ENCODE peak calls at places on chromosomes 16 and 17, in four cellular contexts. U, S, X and K are unnamed samples.

GRCh38 chr16:4747906-4748681 is 13.8 kb downstream of the DNAAF8 start:
- DNase-seq in X (no peak), U (no peak), S (no peak), K (no peak)

GRCh38 chr16:9525037-9525436 is 433.6 kb downstream of the HAPSTR1 start:
- DNase-seq in S (no peak), X (no peak), U (no peak), K (no peak)

GRCh38 chr17:46931596-46931995 is 8.6 kb downstream of the GOSR2 start:
- DNase-seq in S (no peak), U (no peak), X (no peak), K (no peak)

GRCh38 chr17:27529230-27529796 is 73.1 kb downstream of the KSR1 start:
- DNase-seq in U (no peak), X (no peak), S (no peak), K (no peak)

GRCh38 chr17:1179635-1180433 is at the start of gene ABR:
- DNase-seq in U (peak; percentile 68), S (peak; percentile 75), X (peak; percentile 74), K (peak; percentile 78)

GRCh38 chr16:88039591-88039990 is 88.4 kb downstream of the BANP start:
- DNase-seq in U (no peak), X (no peak), S (no peak), K (no peak)

GRCh38 chr17:50045154-50045553 is 10.8 kb upstream of the ITGA3 start:
- DNase-seq in X (no peak), U (no peak), S (no peak), K (no peak)

GRCh38 chr16:28984091-28984490 is 761 bp upstream of the LAT start:
- DNase-seq in S (no peak), X (no peak), U (no peak), K (no peak)

GRCh38 chr17:55283256-55283965 is 18.7 kb downstream of the HLF start:
- DNase-seq in U (no peak), S (peak; percentile 45), X (no peak), K (no peak)

DNA sequence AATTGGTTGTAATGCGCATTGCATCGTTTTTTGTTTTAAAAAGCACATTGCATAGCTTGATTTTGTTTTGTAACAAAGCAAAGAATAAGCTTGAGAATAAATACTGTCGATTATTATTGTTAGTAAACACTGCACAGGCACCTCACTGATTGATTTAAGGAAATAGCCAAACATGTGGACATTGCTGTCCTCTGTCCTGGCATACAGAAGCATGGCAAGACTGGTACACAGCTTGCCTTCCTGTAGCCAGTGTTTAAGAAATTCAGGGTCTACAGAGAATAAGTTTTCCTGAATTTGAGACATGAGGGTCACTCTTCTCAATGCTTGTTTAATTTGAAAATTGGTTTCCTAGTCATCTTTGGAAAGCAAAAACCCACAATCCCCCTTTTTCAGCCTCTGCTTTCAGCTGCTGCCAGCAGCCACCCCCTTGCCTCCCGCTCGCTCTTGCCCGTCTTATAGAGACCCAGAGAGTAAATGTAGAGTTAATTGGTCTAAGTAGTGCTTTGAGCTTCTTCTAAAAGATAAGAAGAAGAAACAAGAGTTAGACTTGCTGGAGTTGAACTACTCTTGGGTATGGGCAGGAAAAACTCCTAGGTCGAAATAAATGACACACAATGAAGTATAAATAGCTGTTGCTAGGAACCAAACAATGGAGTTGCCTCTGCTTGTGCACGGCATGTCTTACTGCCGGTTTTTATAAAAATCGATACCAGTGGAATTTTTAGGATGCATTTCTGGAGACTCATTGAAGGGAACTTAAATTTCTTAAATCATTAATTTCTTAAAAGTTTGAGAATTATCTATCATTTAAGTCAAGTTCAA is 116.6 kb downstream of the MRTFB start:
- DNase-seq in S (no peak), X (no peak), U (no peak), K (no peak)
- TF ChIP-seq CTCF in S (no peak), X (no peak), U (no peak), K (no peak)

DNA sequence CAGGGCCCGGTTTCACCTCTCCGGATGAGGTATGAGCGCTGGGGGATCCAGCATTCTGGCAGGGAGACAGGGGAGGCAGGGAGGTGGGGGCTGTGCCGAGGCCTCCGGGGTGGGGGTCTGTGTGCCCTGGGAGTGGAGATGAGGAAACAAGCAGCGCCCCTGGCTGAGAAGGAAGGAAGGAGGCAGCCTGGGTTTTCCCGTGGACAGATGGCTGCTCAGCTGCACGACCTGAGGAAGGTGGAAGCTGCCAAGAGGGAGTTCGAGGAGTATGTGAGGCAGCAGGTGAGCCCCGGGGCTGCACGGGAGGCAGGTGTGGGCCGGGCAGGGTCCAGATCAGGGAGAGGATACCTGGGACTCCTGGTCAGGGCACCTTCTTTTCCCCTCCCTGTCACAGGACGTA is 4.3 kb downstream of the RNF112 start:
- DNase-seq in S (no peak), X (no peak), U (no peak), K (no peak)
- TF ChIP-seq CTCF in S (no peak), X (no peak), U (no peak), K (no peak)

GRCh38 chr16:20850981-20851380 is 44.7 kb downstream of the REXO5 start:
- DNase-seq in S (no peak), X (no peak), U (no peak), K (no peak)

GRCh38 chr16:20849587-20850390 is 43.5 kb downstream of the REXO5 start:
- DNase-seq in X (peak; percentile 79), U (peak; percentile 81), S (peak; percentile 77), K (peak; percentile 81)

GRCh38 chr16:20853981-20854620 is 46.1 kb downstream of the DCUN1D3 start:
- DNase-seq in X (no peak), U (no peak), S (no peak), K (no peak)

GRCh38 chr16:20853076-20853597 is 46.8 kb downstream of the REXO5 start:
- DNase-seq in S (no peak), X (no peak), U (no peak), K (no peak)

DNA sequence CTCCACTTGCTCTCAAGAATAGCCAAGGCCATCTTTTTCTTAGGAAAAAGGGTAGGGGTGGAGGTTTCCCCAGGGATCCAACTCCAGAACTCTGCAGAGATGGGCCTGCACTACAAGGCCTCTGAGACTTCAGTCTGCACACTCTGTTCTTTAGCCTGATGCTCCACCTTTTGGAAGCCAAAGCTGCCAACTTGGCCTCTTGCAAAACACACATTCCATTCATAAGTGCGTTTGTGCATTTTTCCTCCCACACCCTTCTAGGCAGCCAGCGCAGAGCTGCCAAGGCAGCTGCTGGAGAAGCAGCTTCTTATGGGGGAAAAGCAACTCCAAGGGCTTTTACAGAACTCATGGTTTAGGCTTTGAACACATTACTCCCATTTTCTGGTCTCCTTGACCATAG is 45.3 kb downstream of the REXO5 start:
- DNase-seq in X (no peak), U (peak; percentile 75), S (peak; percentile 89), K (no peak)
- TF ChIP-seq CTCF in X (no peak), U (no peak), S (no peak), K (no peak)

DNA sequence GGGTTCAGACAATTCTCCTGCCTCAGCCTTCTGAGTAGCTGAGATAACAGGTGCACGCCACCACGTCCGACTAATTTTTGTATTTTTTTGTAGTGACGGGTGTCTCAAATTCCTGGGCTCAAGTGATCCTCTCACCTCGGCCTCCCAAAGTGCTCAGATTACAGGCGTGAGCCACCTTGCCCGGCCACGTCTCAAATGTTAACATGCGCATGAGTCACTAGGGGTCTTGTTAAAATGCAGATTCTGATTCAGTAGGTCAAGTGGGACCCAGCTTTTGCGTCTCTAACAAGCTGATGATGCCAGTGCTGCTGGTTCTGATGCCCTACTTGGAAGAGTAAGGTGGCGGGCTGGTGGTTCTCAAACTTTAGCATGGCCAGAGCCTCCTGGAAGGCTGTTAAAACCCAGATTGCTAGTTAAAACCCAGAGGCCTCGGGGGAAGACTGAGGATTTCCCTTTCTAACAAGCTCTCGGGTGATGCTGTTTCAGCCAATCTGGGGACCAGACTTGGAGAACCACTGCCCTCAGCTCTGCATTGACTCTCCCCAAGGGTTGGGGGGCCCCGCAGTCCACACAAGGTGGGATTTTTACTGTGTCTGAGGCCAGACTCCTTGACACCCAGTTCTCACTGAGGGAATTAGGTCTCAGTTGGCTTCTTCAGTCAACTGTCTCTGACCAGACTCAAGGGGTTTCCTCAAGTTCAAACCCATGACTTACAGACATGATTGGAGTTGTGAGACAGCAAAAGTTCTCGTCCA is 17.9 kb downstream of the SCNN1B start:
- DNase-seq in S (no peak), U (no peak), X (no peak), K (no peak)
- TF ChIP-seq CTCF in S (no peak), U (no peak), X (no peak), K (no peak)

GRCh38 chr17:63395075-63395815 is 50.9 kb downstream of the CYB561 start:
- DNase-seq in S (no peak), U (no peak), X (no peak), K (no peak)
- TF ChIP-seq CTCF in S (no peak), U (no peak), X (no peak), K (no peak)

GRCh38 chr16:57939872-57940224 is 31.1 kb downstream of the CNGB1 start:
- DNase-seq in X (no peak), U (no peak), S (no peak), K (no peak)
- TF ChIP-seq CTCF in X (no peak), U (no peak), S (no peak), K (no peak)

DNA sequence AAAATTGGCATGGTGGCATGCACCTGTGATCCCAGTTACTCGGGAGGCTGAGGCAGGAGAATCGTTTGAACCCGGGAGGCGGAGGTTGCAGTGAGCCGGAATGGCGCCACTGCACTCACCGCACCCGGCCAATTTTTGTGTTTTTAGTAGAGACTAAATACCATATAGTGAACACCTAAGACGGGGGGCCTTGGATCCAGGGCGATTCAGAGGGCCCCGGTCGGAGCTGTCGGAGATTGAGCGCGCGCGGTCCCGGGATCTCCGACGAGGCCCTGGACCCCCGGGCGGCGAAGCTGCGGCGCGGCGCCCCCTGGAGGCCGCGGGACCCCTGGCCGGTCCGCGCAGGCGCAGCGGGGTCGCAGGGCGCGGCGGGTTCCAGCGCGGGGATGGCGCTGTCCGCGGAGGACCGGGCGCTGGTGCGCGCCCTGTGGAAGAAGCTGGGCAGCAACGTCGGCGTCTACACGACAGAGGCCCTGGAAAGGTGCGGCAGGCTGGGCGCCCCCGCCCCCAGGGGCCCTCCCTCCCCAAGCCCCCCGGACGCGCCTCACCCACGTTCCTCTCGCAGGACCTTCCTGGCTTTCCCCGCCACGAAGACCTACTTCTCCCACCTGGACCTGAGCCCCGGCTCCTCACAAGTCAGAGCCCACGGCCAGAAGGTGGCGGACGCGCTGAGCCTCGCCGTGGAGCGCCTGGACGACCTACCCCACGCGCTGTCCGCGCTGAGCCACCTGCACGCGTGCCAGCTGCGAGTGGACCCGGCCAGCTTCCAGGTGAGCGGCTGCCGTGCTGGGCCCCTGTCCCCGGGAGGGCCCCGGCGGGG is at the start of gene HBQ1:
- DNase-seq in S (no peak), X (peak; percentile 60), U (peak; percentile 66), K (peak; percentile 82)
- TF ChIP-seq CTCF in S (peak; percentile 47), X (peak; percentile 59), U (peak; percentile 26), K (peak; percentile 26)